ENCODE peak calls at places on chromosomes 7 and 10, in four cellular contexts. I, K, U and Y are unnamed samples.
A peak's percentile ranks its signal among the peaks of the same experiment; 100 is the strongest.

GRCh38 chr10:88525371-88526079 is 57.6 kb downstream of the RNLS start:
- DNase-seq in I (no peak), K (peak; percentile 42), U (no peak), Y (peak; percentile 57)

GRCh38 chr7:1419310-1419634 is 40.0 kb downstream of the MICALL2 start:
- DNase-seq in K (no peak), U (no peak), I (no peak), Y (no peak)

GRCh38 chr7:80369321-80369720 is 142.5 kb downstream of the GNAT3 start:
- DNase-seq in K (no peak), I (peak; percentile 33), U (no peak), Y (no peak)

GRCh38 chr7:5470167-5470532 is 46.5 kb upstream of the TNRC18 start:
- DNase-seq in U (no peak), I (no peak), K (no peak), Y (no peak)

GRCh38 chr10:23826399-23826798 is 382.5 kb upstream of the KIAA1217 start:
- DNase-seq in U (no peak), K (no peak), I (peak; percentile 70), Y (peak; percentile 19)

GRCh38 chr10:100886099-100886498 is 26.7 kb upstream of the SLF2 start:
- DNase-seq in U (no peak), I (no peak), K (no peak), Y (no peak)

GRCh38 chr10:61262486-61263261 is 190.5 kb downstream of the TMEM26 start:
- DNase-seq in I (no peak), U (no peak), K (no peak), Y (no peak)

GRCh38 chr7:144787127-144787526 is 48.7 kb downstream of the TPK1 start:
- DNase-seq in K (peak; percentile 18), I (peak; percentile 32), U (no peak), Y (no peak)

GRCh38 chr7:151432658-151433521 is 7.1 kb downstream of the CRYGN start:
- DNase-seq in I (no peak), K (no peak), U (no peak), Y (peak; percentile 74)

GRCh38 chr10:27100800-27101347 is 580 bp upstream of the ANKRD26 start:
- DNase-seq in I (peak; percentile 4), U (peak; percentile 11), K (no peak), Y (no peak)

GRCh38 chr10:125217986-125218675 is 57.8 kb upstream of the CTBP2 start:
- DNase-seq in U (no peak), K (peak; percentile 23), I (peak; percentile 55), Y (no peak)

GRCh38 chr10:101932182-101932581 is 88.6 kb upstream of the KCNIP2 start:
- DNase-seq in I (no peak), U (no peak), K (no peak), Y (no peak)

GRCh38 chr10:61313460-61313859 is 139.7 kb downstream of the TMEM26 start:
- DNase-seq in U (no peak), I (no peak), K (no peak), Y (no peak)

GRCh38 chr7:80827238-80827633 is 91.6 kb downstream of the SEMA3C start:
- DNase-seq in U (no peak), I (no peak), K (no peak), Y (no peak)

GRCh38 chr10:20988357-20988983 is 91.4 kb upstream of the NEBL start:
- DNase-seq in U (peak; percentile 7), I (no peak), K (no peak), Y (no peak)

GRCh38 chr7:36583318-36583717 is 141.0 kb downstream of the AOAH start:
- DNase-seq in U (no peak), K (no peak), I (no peak), Y (no peak)

GRCh38 chr7:157559596-157560257 is 222.9 kb downstream of the DNAJB6 start:
- DNase-seq in I (no peak), K (no peak), U (no peak), Y (no peak)

GRCh38 chr10:26640391-26640790 is 57.1 kb upstream of the PDSS1 start:
- DNase-seq in I (no peak), K (no peak), U (no peak), Y (no peak)

GRCh38 chr10:85665078-85665477 is 701.5 kb downstream of the GRID1 start:
- DNase-seq in I (no peak), K (no peak), U (no peak), Y (no peak)

GRCh38 chr10:118908487-118909280 is 120.8 kb upstream of the NANOS1 start:
- DNase-seq in K (no peak), U (no peak), I (peak; percentile 8), Y (no peak)

GRCh38 chr7:40763319-40764287 is 628.8 kb downstream of the SUGCT start:
- DNase-seq in I (peak; percentile 27), U (no peak), K (no peak), Y (no peak)

GRCh38 chr7:158868754-158869410 is 12.5 kb downstream of the DYNC2I1 start:
- DNase-seq in U (no peak), I (no peak), K (no peak), Y (no peak)

GRCh38 chr7:47720141-47720906 is 138.4 kb upstream of the TNS3 start:
- DNase-seq in K (no peak), U (peak; percentile 24), I (no peak), Y (no peak)

GRCh38 chr10:127119901-127120300 is 76.5 kb downstream of the INSYN2A start:
- DNase-seq in U (no peak), K (no peak), I (no peak), Y (no peak)

DNA sequence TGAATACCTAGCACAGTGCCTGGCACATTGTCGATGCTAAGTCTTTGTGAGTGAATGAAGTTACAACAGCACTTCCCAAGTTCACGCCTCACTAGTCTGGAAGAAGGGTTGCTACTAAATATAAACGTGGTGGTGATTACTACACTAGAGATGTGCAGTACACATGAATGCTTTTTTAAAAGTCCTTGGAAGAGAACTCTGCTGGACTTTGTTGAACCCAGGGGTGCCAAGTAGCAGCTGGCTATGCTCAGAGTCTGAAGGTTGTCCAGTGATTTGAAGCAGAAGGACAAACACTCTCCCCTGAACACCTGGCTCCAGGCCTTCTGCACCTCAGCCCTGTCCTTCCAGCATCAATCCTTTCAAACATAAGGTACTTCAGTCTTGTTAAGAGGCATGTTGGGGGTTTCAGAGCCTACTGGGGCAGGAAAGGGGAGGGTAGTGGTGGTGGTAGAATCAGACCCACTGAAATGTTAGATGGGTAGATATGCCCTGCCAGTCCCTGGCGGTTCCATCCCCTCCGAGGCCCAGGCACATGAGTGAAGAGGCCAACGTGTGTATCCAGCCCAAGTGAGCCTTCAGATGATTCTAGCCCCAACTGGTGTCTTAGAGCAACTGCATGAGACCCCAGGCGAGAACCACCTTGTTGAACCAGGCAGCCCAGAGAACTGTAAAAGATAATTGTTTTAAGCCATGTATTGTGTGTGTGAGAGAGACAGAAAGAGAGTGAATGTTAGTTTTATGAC is 94.4 kb downstream of the TAX1BP1 start:
- DNase-seq in U (no peak), I (peak; percentile 29), K (no peak), Y (peak; percentile 74)
- H3K27ac ChIP-seq in U (no peak overlapping the region), I (no peak overlapping the region), K (no peak overlapping the region), Y (no peak overlapping the region)

DNA sequence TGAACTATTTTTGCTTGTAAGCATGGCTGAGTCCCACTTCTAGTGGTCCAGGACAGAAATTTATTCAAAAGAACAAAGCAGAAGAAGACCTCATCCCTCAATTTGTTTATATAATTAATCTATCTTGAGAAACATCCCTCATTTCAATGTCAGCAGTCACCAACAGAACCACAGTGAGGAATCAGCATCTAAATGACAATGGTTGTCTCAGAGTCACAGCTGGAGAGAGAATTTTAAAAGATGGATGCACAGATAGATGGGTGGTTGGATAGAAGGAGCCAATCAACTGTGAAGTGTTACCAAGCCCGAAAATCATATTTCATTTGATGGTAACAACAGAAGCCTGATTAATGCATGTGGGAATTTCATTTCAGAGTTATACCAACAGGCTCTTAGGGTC is 55.0 kb downstream of the ICA1 start:
- DNase-seq in I (no peak), K (no peak), U (no peak), Y (no peak)
- H3K4me1 ChIP-seq in I (peaks cover 3% of the 10 kb centered on the region), K (no peaks in the 10 kb centered on the region), U (no peaks in the 10 kb centered on the region), Y (no peaks in the 10 kb centered on the region)

DNA sequence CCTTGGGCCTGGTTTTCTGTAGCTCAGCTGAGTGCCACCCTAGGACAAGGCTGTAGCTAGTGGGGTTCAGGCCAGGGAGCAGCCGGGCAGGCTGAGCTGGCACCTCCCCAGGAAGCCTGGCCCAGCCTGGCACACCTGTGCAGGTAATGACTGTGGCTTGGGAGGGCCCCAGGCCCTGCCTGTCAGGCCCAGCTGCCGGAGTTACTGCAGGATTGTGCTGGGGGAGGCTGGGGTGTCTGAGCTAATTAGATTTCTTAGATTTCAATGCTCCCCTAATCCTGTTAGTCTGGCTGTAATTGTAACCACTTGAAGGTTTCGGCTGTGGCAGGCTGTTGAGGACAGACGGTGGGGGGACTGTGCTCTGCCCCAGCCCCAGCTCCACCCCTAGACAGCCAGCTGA is 6.0 kb downstream of the ZMIZ1 start:
- DNase-seq in I (no peak), U (no peak), K (no peak), Y (peak; percentile 84)
- H3K4me3 ChIP-seq in I (no peak overlapping the region), U (no peak overlapping the region), K (no peak overlapping the region), Y (no peak overlapping the region)

DNA sequence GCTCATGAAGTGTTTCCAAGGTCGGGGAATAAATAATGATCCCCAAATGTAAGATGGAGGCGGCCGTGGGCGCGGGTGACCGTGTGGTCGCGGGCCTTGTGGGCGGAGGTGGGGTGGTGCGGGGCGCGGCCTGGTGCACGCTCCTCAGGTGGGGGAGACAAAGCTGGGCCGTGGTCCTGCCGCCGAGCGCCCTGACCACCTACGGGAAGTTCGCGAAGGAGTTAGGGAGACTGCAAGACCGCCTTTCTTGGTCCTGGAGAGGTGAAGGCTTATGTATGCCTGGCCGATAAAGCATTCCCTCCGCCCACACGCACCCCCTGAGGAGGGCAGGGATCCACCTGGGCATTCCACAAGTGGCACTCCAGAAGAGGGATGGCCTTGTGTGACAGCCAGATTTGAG is 1.6 kb downstream of the MTURN start:
- DNase-seq in U (no peak), K (no peak), I (no peak), Y (peak; percentile 72)
- H3K27ac ChIP-seq in U (peak overlapping the region; percentile 95), K (peak overlapping the region; percentile 67), I (no peak overlapping the region), Y (peak overlapping the region; percentile 81)